ENCODE peak calls at places on chromosomes 11 and 22, in eight cellular contexts. One of them, this sample, is unnamed.
A peak's percentile ranks its signal among the peaks of the same experiment; 100 is the strongest.

GRCh38 chr22:17359501-17359900 is 9.8 kb upstream of the CECR2 start:
- DNase-seq in suprapubic skin: no peak
- DNase-seq in brain microvascular endothelial cell: peak; percentile 45
- DNase-seq in transverse colon: no peak
- DNase-seq in gastrocnemius medialis: no peak
- DNase-seq in ovary: no peak
- DNase-seq in IMR-90: no peak
- DNase-seq in K562: peak; percentile 71
- DNase-seq in this sample: no peak

GRCh38 chr11:129694966-129695365 is 120.7 kb upstream of the TMEM45B start:
- DNase-seq in suprapubic skin: no peak
- DNase-seq in brain microvascular endothelial cell: peak; percentile 5
- DNase-seq in transverse colon: no peak
- DNase-seq in gastrocnemius medialis: no peak
- DNase-seq in ovary: no peak
- DNase-seq in IMR-90: no peak
- DNase-seq in K562: no peak
- DNase-seq in this sample: no peak

GRCh38 chr22:35452351-35452781 is 52.4 kb downstream of the MCM5 start:
- DNase-seq in suprapubic skin: no peak
- DNase-seq in brain microvascular endothelial cell: no peak
- DNase-seq in transverse colon: peak; percentile 87
- DNase-seq in gastrocnemius medialis: no peak
- DNase-seq in ovary: no peak
- DNase-seq in IMR-90: no peak
- DNase-seq in K562: no peak
- DNase-seq in this sample: no peak

GRCh38 chr11:44974402-44975000 is 23.8 kb upstream of the TP53I11 start:
- DNase-seq in suprapubic skin: no peak
- DNase-seq in brain microvascular endothelial cell: no peak
- DNase-seq in transverse colon: no peak
- DNase-seq in gastrocnemius medialis: no peak
- DNase-seq in ovary: no peak
- DNase-seq in IMR-90: no peak
- DNase-seq in K562: no peak
- DNase-seq in this sample: no peak

GRCh38 chr11:2460540-2461252 is 15.9 kb downstream of the KCNQ1 start:
- DNase-seq in suprapubic skin: peak; percentile 76
- DNase-seq in brain microvascular endothelial cell: no peak
- DNase-seq in transverse colon: peak; percentile 66
- DNase-seq in gastrocnemius medialis: no peak
- DNase-seq in ovary: no peak
- DNase-seq in IMR-90: no peak
- DNase-seq in K562: no peak
- DNase-seq in this sample: peak; percentile 60

GRCh38 chr11:43649501-43649900 is 31.0 kb upstream of the HSD17B12 start:
- DNase-seq in suprapubic skin: no peak
- DNase-seq in brain microvascular endothelial cell: no peak
- DNase-seq in transverse colon: no peak
- DNase-seq in gastrocnemius medialis: no peak
- DNase-seq in ovary: no peak
- DNase-seq in IMR-90: no peak
- DNase-seq in K562: no peak
- DNase-seq in this sample: no peak

GRCh38 chr11:12900496-12900895 is 108.6 kb upstream of the RASSF10 start:
- DNase-seq in suprapubic skin: no peak
- DNase-seq in brain microvascular endothelial cell: peak; percentile 90
- DNase-seq in transverse colon: no peak
- DNase-seq in gastrocnemius medialis: no peak
- DNase-seq in ovary: no peak
- DNase-seq in IMR-90: peak; percentile 94
- DNase-seq in K562: peak; percentile 33
- DNase-seq in this sample: no peak

GRCh38 chr11:132994038-132994502 is 538.2 kb downstream of the OPCML start:
- DNase-seq in suprapubic skin: no peak
- DNase-seq in brain microvascular endothelial cell: no peak
- DNase-seq in transverse colon: no peak
- DNase-seq in gastrocnemius medialis: no peak
- DNase-seq in ovary: no peak
- DNase-seq in IMR-90: no peak
- DNase-seq in K562: no peak
- DNase-seq in this sample: no peak

GRCh38 chr11:129631201-129631600 is 184.4 kb upstream of the TMEM45B start:
- DNase-seq in suprapubic skin: no peak
- DNase-seq in brain microvascular endothelial cell: no peak
- DNase-seq in transverse colon: no peak
- DNase-seq in gastrocnemius medialis: no peak
- DNase-seq in ovary: no peak
- DNase-seq in IMR-90: no peak
- DNase-seq in K562: no peak
- DNase-seq in this sample: no peak

GRCh38 chr22:27074016-27074415 is 416.6 kb downstream of the MIAT start:
- DNase-seq in suprapubic skin: no peak
- DNase-seq in brain microvascular endothelial cell: no peak
- DNase-seq in transverse colon: no peak
- DNase-seq in gastrocnemius medialis: no peak
- DNase-seq in ovary: no peak
- DNase-seq in IMR-90: no peak
- DNase-seq in K562: no peak
- DNase-seq in this sample: no peak

GRCh38 chr11:10314199-10315072 is 9.6 kb downstream of the ADM start:
- DNase-seq in suprapubic skin: no peak
- DNase-seq in brain microvascular endothelial cell: peak; percentile 61
- DNase-seq in transverse colon: no peak
- DNase-seq in gastrocnemius medialis: no peak
- DNase-seq in ovary: no peak
- DNase-seq in IMR-90: peak; percentile 71
- DNase-seq in K562: no peak
- DNase-seq in this sample: no peak

GRCh38 chr11:96055706-96056387 is 131.9 kb upstream of the MTMR2 start:
- DNase-seq in suprapubic skin: no peak
- DNase-seq in brain microvascular endothelial cell: peak; percentile 44
- DNase-seq in transverse colon: no peak
- DNase-seq in gastrocnemius medialis: no peak
- DNase-seq in ovary: no peak
- DNase-seq in IMR-90: peak; percentile 62
- DNase-seq in K562: peak; percentile 24
- DNase-seq in this sample: no peak

GRCh38 chr11:126995989-126996388 is 4.6 kb downstream of the KIRREL3 start:
- DNase-seq in suprapubic skin: no peak
- DNase-seq in brain microvascular endothelial cell: no peak
- DNase-seq in transverse colon: no peak
- DNase-seq in gastrocnemius medialis: no peak
- DNase-seq in ovary: no peak
- DNase-seq in IMR-90: no peak
- DNase-seq in K562: no peak
- DNase-seq in this sample: no peak

GRCh38 chr22:41596776-41597634 is 7.4 kb upstream of the PMM1 start:
- DNase-seq in suprapubic skin: no peak
- DNase-seq in brain microvascular endothelial cell: peak; percentile 22
- DNase-seq in transverse colon: peak; percentile 70
- DNase-seq in gastrocnemius medialis: no peak
- DNase-seq in ovary: peak; percentile 76
- DNase-seq in IMR-90: peak; percentile 37
- DNase-seq in K562: peak; percentile 61
- DNase-seq in this sample: no peak

GRCh38 chr22:39214383-39215069 is 30.3 kb downstream of the PDGFB start:
- DNase-seq in suprapubic skin: peak; percentile 53
- DNase-seq in brain microvascular endothelial cell: no peak
- DNase-seq in transverse colon: no peak
- DNase-seq in gastrocnemius medialis: no peak
- DNase-seq in ovary: no peak
- DNase-seq in IMR-90: peak; percentile 36
- DNase-seq in K562: no peak
- DNase-seq in this sample: peak; percentile 60

GRCh38 chr11:117300301-117300700 is 9.2 kb downstream of the BACE1-AS start:
- DNase-seq in suprapubic skin: no peak
- DNase-seq in brain microvascular endothelial cell: no peak
- DNase-seq in transverse colon: peak; percentile 23
- DNase-seq in gastrocnemius medialis: no peak
- DNase-seq in ovary: peak; percentile 81
- DNase-seq in IMR-90: peak; percentile 54
- DNase-seq in K562: no peak
- DNase-seq in this sample: peak; percentile 68

GRCh38 chr22:19495562-19496323 is 16.0 kb downstream of the CDC45 start:
- DNase-seq in suprapubic skin: no peak
- DNase-seq in brain microvascular endothelial cell: peak; percentile 24
- DNase-seq in transverse colon: no peak
- DNase-seq in gastrocnemius medialis: no peak
- DNase-seq in ovary: no peak
- DNase-seq in IMR-90: peak; percentile 50
- DNase-seq in K562: no peak
- DNase-seq in this sample: no peak

GRCh38 chr11:112485280-112485679 is 224.6 kb upstream of the PLET1 start:
- DNase-seq in suprapubic skin: no peak
- DNase-seq in brain microvascular endothelial cell: no peak
- DNase-seq in transverse colon: no peak
- DNase-seq in gastrocnemius medialis: no peak
- DNase-seq in ovary: no peak
- DNase-seq in IMR-90: no peak
- DNase-seq in K562: no peak
- DNase-seq in this sample: no peak

GRCh38 chr11:94751806-94752205 is 16.4 kb upstream of the AMOTL1 start:
- DNase-seq in suprapubic skin: no peak
- DNase-seq in brain microvascular endothelial cell: no peak
- DNase-seq in transverse colon: no peak
- DNase-seq in gastrocnemius medialis: no peak
- DNase-seq in ovary: no peak
- DNase-seq in IMR-90: no peak
- DNase-seq in K562: no peak
- DNase-seq in this sample: no peak

GRCh38 chr11:10485646-10486045 is 30.6 kb downstream of the AMPD3 start:
- DNase-seq in suprapubic skin: peak; percentile 34
- DNase-seq in brain microvascular endothelial cell: no peak
- DNase-seq in transverse colon: no peak
- DNase-seq in gastrocnemius medialis: no peak
- DNase-seq in ovary: no peak
- DNase-seq in IMR-90: no peak
- DNase-seq in K562: no peak
- DNase-seq in this sample: no peak

GRCh38 chr22:44351685-44352377 is 39.1 kb upstream of the SHISAL1 start:
- DNase-seq in suprapubic skin: no peak
- DNase-seq in brain microvascular endothelial cell: peak; percentile 88
- DNase-seq in transverse colon: peak; percentile 54
- DNase-seq in gastrocnemius medialis: no peak
- DNase-seq in ovary: peak; percentile 76
- DNase-seq in IMR-90: peak; percentile 95
- DNase-seq in K562: no peak
- DNase-seq in this sample: peak; percentile 80

DNA sequence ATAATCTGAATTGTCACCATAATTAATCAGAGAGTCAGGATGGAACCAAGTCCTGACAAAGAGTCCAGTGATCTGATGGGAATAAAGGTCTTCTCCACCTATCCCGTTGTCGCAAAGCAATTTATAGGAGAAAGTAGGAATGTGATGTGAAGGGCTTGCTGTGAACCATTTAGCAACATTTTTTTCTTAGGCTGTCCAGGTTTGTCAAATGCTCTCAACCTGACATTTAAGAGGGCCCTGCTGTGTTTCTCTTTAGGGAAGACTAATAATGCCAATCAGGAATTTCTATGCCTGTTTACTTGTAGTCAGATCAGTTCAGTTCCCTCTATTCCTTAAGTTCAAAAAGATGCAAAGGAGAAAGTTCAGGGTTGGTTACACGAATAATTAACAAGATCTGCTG is 57.8 kb upstream of the CEP295 start:
- DNase-seq in suprapubic skin: no peak
- DNase-seq in brain microvascular endothelial cell: no peak
- DNase-seq in transverse colon: no peak
- DNase-seq in gastrocnemius medialis: no peak
- DNase-seq in ovary: no peak
- DNase-seq in IMR-90: no peak
- DNase-seq in K562: no peak
- DNase-seq in this sample: no peak
- H3K27me3 ChIP-seq in suprapubic skin: no peaks in the 10 kb centered on the region
- H3K27me3 ChIP-seq in brain microvascular endothelial cell: no peaks in the 10 kb centered on the region
- H3K27me3 ChIP-seq in transverse colon: no peaks in the 10 kb centered on the region
- H3K27me3 ChIP-seq in gastrocnemius medialis: no peaks in the 10 kb centered on the region
- H3K27me3 ChIP-seq in ovary: no peaks in the 10 kb centered on the region
- H3K27me3 ChIP-seq in IMR-90: peaks cover 6% of the 10 kb centered on the region
- H3K27me3 ChIP-seq in K562: no peaks in the 10 kb centered on the region
- H3K27me3 ChIP-seq in this sample: no peaks in the 10 kb centered on the region

GRCh38 chr11:83219095-83219494 is 25.6 kb downstream of the ANKRD42 start:
- DNase-seq in suprapubic skin: no peak
- DNase-seq in brain microvascular endothelial cell: no peak
- DNase-seq in transverse colon: no peak
- DNase-seq in gastrocnemius medialis: no peak
- DNase-seq in ovary: no peak
- DNase-seq in IMR-90: no peak
- DNase-seq in K562: peak; percentile 8
- DNase-seq in this sample: no peak
- TF ChIP-seq CTCF in suprapubic skin: no peak
- TF ChIP-seq CTCF in brain microvascular endothelial cell: peak; percentile 45
- TF ChIP-seq CTCF in transverse colon: no peak
- TF ChIP-seq CTCF in gastrocnemius medialis: no peak
- TF ChIP-seq CTCF in ovary: no peak
- TF ChIP-seq CTCF in IMR-90: peak; percentile 33
- TF ChIP-seq CTCF in K562: peak; percentile 47
- TF ChIP-seq CTCF in this sample: no peak

DNA sequence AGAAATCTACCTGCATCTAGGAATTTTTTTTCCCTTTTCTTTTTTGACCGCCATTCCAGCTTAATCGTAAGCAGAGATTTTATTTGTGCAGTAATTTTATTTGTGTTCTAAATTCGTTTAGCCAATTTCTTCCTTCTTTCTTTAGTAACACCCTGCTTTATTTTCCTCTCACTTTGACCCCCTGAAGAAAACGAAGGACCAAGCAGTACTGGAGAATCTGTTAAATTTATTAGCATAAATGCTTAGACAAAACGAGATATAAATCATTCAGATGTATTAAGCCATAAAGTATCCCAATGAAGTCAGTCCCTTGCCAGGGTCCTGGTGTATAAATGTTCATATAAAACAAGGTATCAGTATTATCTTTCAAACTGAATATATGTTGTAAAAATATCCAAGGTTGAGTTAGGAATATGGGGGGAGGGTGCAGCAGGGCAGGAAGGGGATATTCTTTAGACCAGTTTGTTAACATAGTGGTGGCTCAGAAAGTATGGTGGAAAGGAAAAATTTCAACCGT is 5.1 kb upstream of the WT1 start:
- DNase-seq in suprapubic skin: no peak
- DNase-seq in brain microvascular endothelial cell: no peak
- DNase-seq in transverse colon: no peak
- DNase-seq in gastrocnemius medialis: no peak
- DNase-seq in ovary: no peak
- DNase-seq in IMR-90: no peak
- DNase-seq in K562: no peak
- DNase-seq in this sample: no peak
- H3K27me3 ChIP-seq in suprapubic skin: peaks cover 84% of the 10 kb centered on the region
- H3K27me3 ChIP-seq in brain microvascular endothelial cell: peaks cover 75% of the 10 kb centered on the region
- H3K27me3 ChIP-seq in transverse colon: peaks cover 93% of the 10 kb centered on the region
- H3K27me3 ChIP-seq in gastrocnemius medialis: peaks cover 75% of the 10 kb centered on the region
- H3K27me3 ChIP-seq in ovary: no peaks in the 10 kb centered on the region
- H3K27me3 ChIP-seq in IMR-90: peaks cover 55% of the 10 kb centered on the region
- H3K27me3 ChIP-seq in K562: no peaks in the 10 kb centered on the region
- H3K27me3 ChIP-seq in this sample: peaks cover 12% of the 10 kb centered on the region

GRCh38 chr11:122294041-122294440 is 178.0 kb upstream of the BLID start:
- DNase-seq in suprapubic skin: no peak
- DNase-seq in brain microvascular endothelial cell: no peak
- DNase-seq in transverse colon: no peak
- DNase-seq in gastrocnemius medialis: no peak
- DNase-seq in ovary: no peak
- DNase-seq in IMR-90: no peak
- DNase-seq in K562: no peak
- DNase-seq in this sample: no peak
- TF ChIP-seq CTCF in suprapubic skin: no peak
- TF ChIP-seq CTCF in brain microvascular endothelial cell: no peak
- TF ChIP-seq CTCF in transverse colon: no peak
- TF ChIP-seq CTCF in gastrocnemius medialis: no peak
- TF ChIP-seq CTCF in ovary: no peak
- TF ChIP-seq CTCF in IMR-90: no peak
- TF ChIP-seq CTCF in K562: no peak
- TF ChIP-seq CTCF in this sample: no peak

GRCh38 chr22:49848690-49849160 is 4.9 kb upstream of the ZBED4 start:
- DNase-seq in suprapubic skin: no peak
- DNase-seq in brain microvascular endothelial cell: no peak
- DNase-seq in transverse colon: no peak
- DNase-seq in gastrocnemius medialis: no peak
- DNase-seq in ovary: no peak
- DNase-seq in IMR-90: no peak
- DNase-seq in K562: no peak
- DNase-seq in this sample: no peak
- H3K27me3 ChIP-seq in suprapubic skin: peaks cover 31% of the 10 kb centered on the region
- H3K27me3 ChIP-seq in brain microvascular endothelial cell: peaks cover 43% of the 10 kb centered on the region
- H3K27me3 ChIP-seq in transverse colon: peaks cover 49% of the 10 kb centered on the region
- H3K27me3 ChIP-seq in gastrocnemius medialis: peaks cover 34% of the 10 kb centered on the region
- H3K27me3 ChIP-seq in ovary: no peaks in the 10 kb centered on the region
- H3K27me3 ChIP-seq in IMR-90: peaks cover 65% of the 10 kb centered on the region
- H3K27me3 ChIP-seq in K562: peaks cover 32% of the 10 kb centered on the region
- H3K27me3 ChIP-seq in this sample: peaks cover 21% of the 10 kb centered on the region